ENCODE peak calls at places on chromosome 3, in five cellular contexts. H is astrocyte of the spinal cord, L is stomach, P is lower leg skin, D is brain microvascular endothelial cell. G is an unnamed sample.

GRCh38 chr3:5226783-5227182 is 39.3 kb downstream of the EDEM1 start:
- DNase-seq in L (no peak), P (no peak), D (no peak), H (peak), G (no peak)

GRCh38 chr3:14540821-14541385 is 761 bp upstream of the GRIP2 start:
- DNase-seq in D (no peak), L (no peak), H (no peak), P (no peak), G (no peak)

GRCh38 chr3:31966978-31967592 is 14.0 kb downstream of the OSBPL10 start:
- DNase-seq in P (no peak), H (no peak), D (no peak), L (no peak), G (no peak)

GRCh38 chr3:95351158-95351557 is 1288.3 kb downstream of the NSUN3 start:
- DNase-seq in L (no peak), H (no peak), P (no peak), D (no peak), G (no peak)

GRCh38 chr3:194536883-194537637 is 50.3 kb upstream of the ATP13A3 start:
- DNase-seq in H (no peak), L (peak), P (peak), D (no peak), G (no peak)

GRCh38 chr3:66181764-66182163 is 39.0 kb upstream of the SLC25A26 start:
- DNase-seq in P (no peak), D (no peak), L (no peak), H (no peak), G (no peak)

GRCh38 chr3:40992023-40992422 is 207.3 kb upstream of the CTNNB1 start:
- DNase-seq in L (no peak), P (no peak), H (no peak), D (no peak), G (no peak)

GRCh38 chr3:18098960-18099587 is 326.1 kb downstream of the SATB1 start:
- DNase-seq in P (no peak), D (peak), L (no peak), H (peak), G (no peak)

GRCh38 chr3:117788086-117788485 is 1078.5 kb downstream of the TUSC7 start:
- DNase-seq in L (peak), D (peak), H (peak), P (no peak), G (no peak)

GRCh38 chr3:61997112-61997511 is 376.2 kb downstream of the FEZF2 start:
- DNase-seq in D (no peak), L (no peak), P (no peak), H (no peak), G (no peak)

GRCh38 chr3:126128504-126129407 is 44.8 kb upstream of the SLC41A3 start:
- DNase-seq in D (no peak), H (no peak), L (peak), P (no peak), G (peak)

DNA sequence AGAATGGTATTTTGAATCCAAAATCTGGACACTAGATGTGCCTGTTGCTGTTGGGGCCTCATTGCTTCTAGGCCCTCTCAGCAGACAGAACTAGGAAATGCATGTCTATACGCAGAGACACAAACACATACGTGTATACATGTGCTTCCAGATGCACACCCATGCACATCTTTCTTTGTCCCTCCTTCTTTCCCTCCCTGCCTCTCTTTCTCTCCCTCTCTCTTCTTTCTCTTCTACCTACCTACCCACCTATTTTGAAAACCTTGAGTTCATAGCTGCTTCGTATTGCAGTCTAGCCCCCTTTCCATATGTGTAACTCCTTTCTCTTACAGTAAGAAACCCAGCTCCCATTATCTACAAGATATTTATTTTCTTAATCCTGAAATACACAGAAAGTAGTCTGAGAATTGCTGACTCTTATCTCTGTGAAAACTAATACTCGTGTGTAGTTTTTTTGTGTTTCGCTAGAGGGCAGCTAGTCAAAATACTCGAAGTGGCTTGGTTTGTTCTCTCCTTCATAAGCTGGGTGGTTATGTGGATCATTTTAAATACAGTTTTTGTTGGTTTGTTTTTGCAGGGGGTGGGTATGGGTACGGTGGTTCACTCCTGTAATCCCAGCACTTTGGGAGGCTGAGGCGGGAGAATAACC is 18.5 kb downstream of the RPL32 start:
- DNase-seq in P (no peak), H (peak), D (peak), L (no peak), G (no peak)
- TF ChIP-seq CTCF in P (no peak), H (peak), D (peak), L (no peak), G (peak)

GRCh38 chr3:127366383-127366782 is 78.5 kb upstream of the PRR20G start:
- DNase-seq in L (no peak), H (no peak), D (no peak), P (no peak), G (no peak)
- TF ChIP-seq CTCF in L (no peak), H (peak), D (peak), P (no peak), G (no peak)

DNA sequence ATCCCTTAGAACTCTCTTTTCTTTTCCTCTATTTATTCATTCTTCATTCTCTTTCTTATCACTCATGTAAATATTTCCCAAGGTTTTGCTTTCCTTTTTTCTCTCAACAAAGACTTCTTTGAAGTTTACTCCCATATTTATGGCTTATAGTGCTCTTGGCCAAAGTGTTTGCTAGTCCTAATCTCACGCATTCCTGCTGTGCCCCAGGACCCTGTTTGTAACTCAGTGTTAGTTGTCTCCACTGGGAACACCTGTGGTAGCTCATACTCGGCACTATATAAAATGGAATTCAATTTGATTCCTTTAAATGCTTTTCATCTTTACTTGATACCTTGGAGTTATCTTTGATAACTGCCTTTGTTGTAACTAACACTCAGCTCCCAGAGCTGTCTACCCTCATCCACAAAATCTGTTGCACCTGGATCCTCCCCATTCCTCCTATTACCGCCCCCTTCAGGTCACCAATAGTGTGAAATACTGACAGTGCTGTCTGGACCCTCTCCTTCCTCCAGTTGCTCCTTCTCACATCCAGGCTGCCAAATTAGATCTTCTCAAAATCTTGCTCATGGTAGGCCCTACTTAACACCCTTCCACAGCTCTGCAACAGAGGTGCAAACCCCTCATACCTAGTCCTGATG is 76.8 kb downstream of the TIGIT start:
- DNase-seq in L (no peak), D (no peak), H (no peak), P (no peak), G (no peak)
- TF ChIP-seq CTCF in L (no peak), D (peak), H (peak), P (no peak), G (no peak)

GRCh38 chr3:112699436-112699978 is 58.6 kb upstream of the CCDC80 start:
- DNase-seq in H (peak), P (no peak), L (no peak), D (peak), G (no peak)
- TF ChIP-seq CTCF in H (no peak), P (no peak), L (no peak), D (peak), G (no peak)

DNA sequence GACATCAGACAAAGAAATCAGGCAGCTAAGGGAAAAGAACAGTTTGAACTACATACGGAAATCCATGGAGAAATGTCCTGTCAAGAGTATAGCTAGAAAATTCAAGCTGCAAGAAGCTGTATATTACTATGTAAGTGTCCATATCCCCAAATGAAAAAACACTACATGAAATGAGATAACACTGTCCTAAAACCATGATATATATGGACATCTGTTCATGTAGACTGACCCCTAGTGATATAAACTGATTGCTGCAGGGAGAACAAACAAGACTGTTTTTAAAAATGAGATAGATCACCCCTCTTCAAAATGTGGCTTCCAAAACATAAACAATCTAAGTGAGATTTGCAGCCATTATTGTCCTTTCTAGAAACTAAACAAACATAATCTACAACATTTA is 985.6 kb downstream of the EPHA3 start:
- DNase-seq in H (peak), D (peak), L (no peak), P (no peak), G (no peak)
- TF ChIP-seq CTCF in H (peak), D (peak), L (peak), P (no peak), G (peak)

GRCh38 chr3:142796823-142797222 is 73.0 kb downstream of the TRPC1 start:
- DNase-seq in L (no peak), D (no peak), P (no peak), H (no peak), G (no peak)
- TF ChIP-seq CTCF in L (no peak), D (no peak), P (no peak), H (no peak), G (no peak)

GRCh38 chr3:176855213-176855612 is 342.1 kb downstream of the TBL1XR1 start:
- DNase-seq in P (no peak), H (no peak), L (no peak), D (no peak), G (no peak)
- TF ChIP-seq CTCF in P (no peak), H (no peak), L (no peak), D (no peak), G (no peak)

GRCh38 chr3:11157406-11157805 is 3.1 kb downstream of the HRH1 start:
- DNase-seq in H (no peak), P (no peak), L (no peak), D (no peak), G (no peak)

GRCh38 chr3:11156026-11156410 is 1.7 kb downstream of the HRH1 start:
- DNase-seq in L (no peak), H (no peak), P (no peak), D (no peak), G (no peak)

GRCh38 chr3:11154036-11154952 is at the start of gene HRH1:
- DNase-seq in L (no peak), H (peak), P (no peak), D (no peak), G (peak)

GRCh38 chr3:11154953-11155325 is 646 bp downstream of the HRH1 start:
- DNase-seq in H (peak), P (no peak), L (no peak), D (no peak), G (peak)

DNA sequence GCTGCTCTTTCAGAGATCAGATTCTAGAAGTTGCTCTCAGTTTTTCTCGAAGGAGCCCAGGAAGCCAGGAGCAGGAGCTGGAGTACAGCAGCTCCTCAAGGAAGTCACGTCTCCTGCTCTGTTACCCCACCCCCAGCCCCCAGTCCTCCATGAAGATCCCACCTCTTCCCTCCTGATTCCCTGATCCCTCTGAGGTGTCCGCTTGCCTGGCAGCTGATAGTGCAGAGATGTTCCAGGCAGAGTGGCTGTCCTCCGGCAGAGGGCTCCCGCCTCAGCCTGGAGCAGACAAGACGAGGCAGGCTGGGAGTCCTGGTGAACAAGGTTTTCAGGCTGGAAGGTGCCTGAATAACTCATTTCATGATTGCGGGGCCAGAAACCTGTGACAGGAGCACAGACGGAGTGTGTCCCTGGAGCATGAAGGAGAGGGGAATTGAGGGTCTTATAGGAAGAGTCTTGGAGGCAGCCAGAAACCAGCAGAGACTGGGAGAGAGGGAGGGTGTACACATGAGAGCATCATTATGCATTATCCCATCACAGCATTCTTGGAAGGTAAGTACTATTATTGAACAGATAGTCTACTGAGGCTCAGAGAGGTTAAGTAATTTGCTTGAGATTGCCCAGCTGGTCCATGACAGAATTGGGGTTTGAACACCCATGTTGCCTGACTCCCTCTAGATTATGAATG is 1.2 kb downstream of the HRH1 start:
- DNase-seq in H (peak), P (peak), D (peak), L (peak), G (peak)
- TF ChIP-seq CTCF in H (peak), P (no peak), D (peak), L (peak), G (peak)

G was measured in nephron progenitor cell.